ENCODE peak calls at places on chromosomes 11 and 22, in four cellular contexts. G is A549, K is WTC11, A is K562. O is an unnamed sample.

GRCh38 chr11:70916321-70916720 is 336.1 kb downstream of the SHANK2 start:
- DNase-seq in K (no peak), G (no peak), A (no peak), O (no peak)

GRCh38 chr22:48665286-48666010 is 1162.2 kb downstream of the BRD1 start:
- DNase-seq in A (no peak), G (no peak), K (no peak), O (no peak)

GRCh38 chr11:73999581-74000306 is 9.1 kb downstream of the UCP3 start:
- DNase-seq in K (no peak), A (no peak), G (no peak), O (no peak)

GRCh38 chr11:2913029-2913431 is 16.2 kb downstream of the PHLDA2 start:
- DNase-seq in G (no peak), K (no peak), A (peak), O (no peak)

GRCh38 chr11:554824-555499 is 5.6 kb downstream of the LMNTD2 start:
- DNase-seq in G (peak), A (peak), K (peak), O (peak)

GRCh38 chr22:36910461-36910860 is 3.0 kb upstream of the CSF2RB start:
- DNase-seq in G (no peak), A (no peak), K (no peak), O (no peak)

GRCh38 chr22:22380098-22381030 is 128.2 kb downstream of the ZNF280B start:
- DNase-seq in G (no peak), K (peak), A (peak), O (no peak)

GRCh38 chr22:39308614-39309363 is 10.6 kb downstream of the RPL3 start:
- DNase-seq in G (peak), K (no peak), A (no peak), O (no peak)

GRCh38 chr11:14809466-14809865 is 82.6 kb downstream of the CYP2R1 start:
- DNase-seq in A (no peak), G (no peak), K (no peak), O (no peak)

GRCh38 chr22:49084203-49084602 is 743.5 kb downstream of the BRD1 start:
- DNase-seq in G (no peak), A (no peak), K (no peak), O (no peak)

GRCh38 chr11:120929090-120929489 is 94.8 kb upstream of the TBCEL start:
- DNase-seq in G (no peak), K (no peak), A (no peak), O (no peak)

GRCh38 chr11:43327987-43328386 is 16.2 kb downstream of the API5 start:
- DNase-seq in K (no peak), G (no peak), A (peak), O (peak)

GRCh38 chr11:117871160-117871559 is 5.3 kb downstream of the FXYD6 start:
- DNase-seq in K (no peak), A (no peak), G (no peak), O (no peak)

GRCh38 chr22:23315341-23315917 is 135.1 kb downstream of the BCR start:
- DNase-seq in G (peak), A (peak), K (peak), O (peak)

GRCh38 chr11:78299000-78299712 is 110.4 kb downstream of the USP35 start:
- DNase-seq in A (no peak), K (no peak), G (no peak), O (no peak)

GRCh38 chr11:12188548-12189317 is 78.3 kb downstream of the MICAL2 start:
- DNase-seq in G (no peak), A (no peak), K (no peak), O (no peak)

GRCh38 chr11:108543316-108543955 is 45.3 kb upstream of the POGLUT3 start:
- DNase-seq in G (no peak), K (no peak), A (no peak), O (no peak)

GRCh38 chr22:17778412-17778976 is 4.2 kb upstream of the BID start:
- DNase-seq in G (no peak), K (no peak), A (no peak), O (no peak)

GRCh38 chr11:70470127-70470526 is 71.8 kb downstream of the CTTN start:
- DNase-seq in A (no peak), G (no peak), K (no peak), O (no peak)

GRCh38 chr11:41281131-41281742 is 178.2 kb downstream of the LRRC4C start:
- DNase-seq in K (no peak), A (no peak), G (no peak), O (no peak)

GRCh38 chr22:37263966-37264887 is 18.1 kb upstream of the CYTH4 start:
- DNase-seq in K (no peak), A (no peak), G (no peak), O (no peak)

GRCh38 chr11:36352919-36353318 is 56.8 kb downstream of the PRR5L start:
- DNase-seq in K (no peak), G (no peak), A (no peak), O (no peak)

GRCh38 chr11:105790841-105791240 is 181.0 kb downstream of the GRIA4 start:
- DNase-seq in A (no peak), G (no peak), K (peak), O (no peak)

GRCh38 chr11:84673753-84674152 is 953.4 kb downstream of the DLG2 start:
- DNase-seq in K (no peak), A (no peak), G (no peak), O (no peak)

GRCh38 chr11:131938321-131938751 is 567.9 kb downstream of the NTM start:
- DNase-seq in A (no peak), G (no peak), K (no peak), O (no peak)

GRCh38 chr11:31816467-31817053 is 5.4 kb upstream of the PAX6 start:
- DNase-seq in K (peak), A (no peak), G (no peak), O (no peak)

GRCh38 chr11:13189561-13190435 is 87.8 kb upstream of the BMAL1 start:
- DNase-seq in A (no peak), K (no peak), G (no peak), O (no peak)

GRCh38 chr11:43987384-43988039 is 45.1 kb downstream of the C11orf96 start:
- DNase-seq in K (no peak), A (no peak), G (no peak), O (no peak)

GRCh38 chr22:23531966-23532735 is 47.9 kb downstream of the IGLL1 start:
- DNase-seq in A (no peak), K (no peak), G (no peak), O (no peak)

GRCh38 chr11:8016396-8016949 is 29.3 kb downstream of the EIF3F start:
- DNase-seq in G (no peak), A (no peak), K (peak), O (no peak)

GRCh38 chr22:24894998-24895397 is 51.5 kb downstream of the LHFPL7 start:
- DNase-seq in A (no peak), G (peak), K (peak), O (peak)

GRCh38 chr11:126384053-126384335 is 28.5 kb downstream of the ST3GAL4 start:
- DNase-seq in A (no peak), K (no peak), G (no peak), O (no peak)

GRCh38 chr11:36073411-36074203 is 129.7 kb downstream of the LDLRAD3 start:
- DNase-seq in G (no peak), K (no peak), A (no peak), O (no peak)

GRCh38 chr11:35324981-35325380 is 94.4 kb downstream of the SLC1A2 start:
- DNase-seq in G (no peak), K (no peak), A (no peak), O (no peak)

GRCh38 chr11:43834291-43834690 is 46.3 kb upstream of the ALKBH3 start:
- DNase-seq in A (no peak), K (no peak), G (no peak), O (no peak)

GRCh38 chr11:107562647-107563208 is 2.8 kb downstream of the ALKBH8 start:
- DNase-seq in A (no peak), K (no peak), G (peak), O (peak)

GRCh38 chr22:44023404-44024287 is 456 bp upstream of the PARVB start:
- DNase-seq in G (no peak), A (peak), K (peak), O (no peak)

GRCh38 chr22:44020981-44021380 is 3.1 kb upstream of the PARVB start:
- DNase-seq in G (no peak), A (peak), K (no peak), O (no peak)

GRCh38 chr22:44018594-44018993 is 5.5 kb upstream of the PARVB start:
- DNase-seq in K (no peak), G (no peak), A (no peak), O (no peak)

GRCh38 chr22:44019416-44019815 is 4.7 kb upstream of the PARVB start:
- DNase-seq in G (no peak), A (no peak), K (no peak), O (no peak)

DNA sequence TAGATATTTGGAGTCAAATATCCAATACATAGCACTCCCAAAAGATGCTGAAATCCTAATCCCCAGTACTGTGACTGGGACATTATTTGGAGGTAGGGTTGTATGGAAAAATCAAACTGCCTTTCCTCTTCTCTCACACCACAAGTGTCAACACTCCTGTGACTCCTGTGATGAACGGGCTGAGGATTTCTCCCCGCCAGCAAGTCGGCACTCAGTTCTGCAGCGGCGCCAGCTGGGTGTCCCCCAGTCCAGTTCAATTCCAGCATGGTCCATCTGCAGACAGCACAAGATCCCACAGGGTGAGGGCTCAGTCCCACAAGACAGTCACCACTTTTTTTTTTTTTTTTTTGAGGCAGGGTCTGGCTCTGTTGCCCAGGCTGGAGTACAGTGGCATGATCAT is 4.3 kb upstream of the PARVB start:
- DNase-seq in G (no peak), K (no peak), A (no peak), O (no peak)
- TF ChIP-seq HMGXB4 in G (no peak), K (no peak), A (no peak), O (no peak)

GRCh38 chr11:16280256-16280682 is 76.1 kb downstream of the SOX6 start:
- DNase-seq in A (peak), G (no peak), K (no peak), O (no peak)
- TF ChIP-seq HMGXB4 in A (no peak), G (no peak), K (no peak), O (no peak)

GRCh38 chr11:77039491-77040400 is 5.5 kb downstream of the B3GNT6 start:
- DNase-seq in G (no peak), A (no peak), K (peak), O (no peak)
- TF ChIP-seq HMGXB4 in G (no peak), A (no peak), K (peak), O (no peak)

GRCh38 chr11:128603003-128603715 is 15.8 kb upstream of the ETS1 start:
- DNase-seq in A (no peak), K (no peak), G (no peak), O (no peak)

GRCh38 chr11:128603752-128604472 is 16.6 kb upstream of the ETS1 start:
- DNase-seq in A (no peak), G (no peak), K (no peak), O (no peak)

GRCh38 chr11:128607819-128608218 is 20.5 kb upstream of the ETS1 start:
- DNase-seq in G (no peak), K (no peak), A (no peak), O (no peak)

GRCh38 chr11:128608732-128609131 is 21.4 kb upstream of the ETS1 start:
- DNase-seq in K (no peak), A (no peak), G (no peak), O (no peak)

GRCh38 chr11:128604723-128605122 is 17.4 kb upstream of the ETS1 start:
- DNase-seq in K (no peak), G (no peak), A (no peak), O (no peak)
- TF ChIP-seq HMGXB4 in K (no peak), G (no peak), A (no peak), O (no peak)

O was measured in HepG2.